ENCODE peak calls at places on chromosomes 1 and 21, in five cellular contexts. K, G, V, X and O are unnamed samples.

GRCh38 chr21:45555557-45556301 is 13.5 kb upstream of the SLC19A1 start:
- DNase-seq in G (no peak), V (peak), K (peak), X (peak), O (peak)

GRCh38 chr1:145828368-145829016 is 4.5 kb downstream of the POLR3C start:
- DNase-seq in V (no peak), X (no peak), G (no peak), K (no peak), O (no peak)

GRCh38 chr1:153364181-153364580 is 6.5 kb downstream of the S100A9 start:
- DNase-seq in G (no peak), V (peak), K (no peak), X (no peak), O (no peak)

GRCh38 chr1:64476251-64476952 is 6.5 kb downstream of the CACHD1 start:
- DNase-seq in K (no peak), V (no peak), G (no peak), X (peak), O (peak)

GRCh38 chr1:75341537-75341936 is 207.3 kb downstream of the LHX8 start:
- DNase-seq in K (no peak), G (no peak), V (no peak), X (no peak), O (no peak)

GRCh38 chr1:46747683-46748288 is 28.9 kb upstream of the EFCAB14 start:
- DNase-seq in K (peak), V (no peak), X (peak), G (peak), O (peak)

GRCh38 chr1:169348356-169349036 is 19.1 kb downstream of the NME7 start:
- DNase-seq in K (peak), G (no peak), V (no peak), X (peak), O (peak)

GRCh38 chr21:43912910-43913309 is 47.9 kb downstream of the AGPAT3 start:
- DNase-seq in X (no peak), V (no peak), K (no peak), G (no peak), O (no peak)

GRCh38 chr1:200130552-200130951 is 103.0 kb downstream of the NR5A2 start:
- DNase-seq in G (no peak), V (no peak), X (peak), K (no peak), O (no peak)

GRCh38 chr1:20588634-20589225 is at the start of gene CDA:
- DNase-seq in V (peak), G (no peak), X (no peak), K (no peak), O (no peak)

GRCh38 chr1:230291731-230292620 is 134.2 kb downstream of the PGBD5 start:
- DNase-seq in G (no peak), K (no peak), X (no peak), V (no peak), O (no peak)